ENCODE peak calls at places on chromosomes 7 and 10, in six cellular contexts. I, N, V, X, H and W are unnamed samples.

GRCh38 chr10:37952051-37952815 is 24.2 kb downstream of the ZNF25 start:
- DNase-seq in I (no peak), N (no peak), V (no peak), X (no peak), H (no peak), W (no peak)

GRCh38 chr7:151706568-151707469 is 170.1 kb downstream of the PRKAG2 start:
- DNase-seq in I (no peak), N (no peak), V (no peak), X (no peak), H (no peak), W (no peak)

GRCh38 chr10:68333058-68333395 is 299 bp upstream of the PBLD start:
- DNase-seq in I (no peak), N (no peak), V (no peak), X (no peak), H (no peak), W (peak)

GRCh38 chr7:151849879-151850260 is 27.0 kb downstream of the PRKAG2 start:
- DNase-seq in I (peak), N (no peak), V (no peak), X (no peak), H (no peak), W (no peak)

GRCh38 chr7:51471199-51472016 is 154.8 kb upstream of the COBL start:
- DNase-seq in I (no peak), N (peak), V (no peak), X (no peak), H (no peak), W (no peak)

GRCh38 chr10:13758302-13758701 is 171.5 kb downstream of the PRPF18 start:
- DNase-seq in I (no peak), N (no peak), V (peak), X (no peak), H (no peak), W (no peak)

GRCh38 chr7:44971188-44971907 is 7.5 kb downstream of the MYO1G start:
- DNase-seq in I (no peak), N (no peak), V (no peak), X (no peak), H (no peak), W (no peak)

GRCh38 chr10:21135396-21135973 is 238.4 kb upstream of the NEBL start:
- DNase-seq in I (no peak), N (peak), V (no peak), X (no peak), H (no peak), W (no peak)

GRCh38 chr7:70657532-70657931 is 474.4 kb upstream of the GALNT17 start:
- DNase-seq in I (no peak), N (no peak), V (no peak), X (no peak), H (no peak), W (no peak)

GRCh38 chr7:27123477-27124053 is 7.0 kb downstream of the HOXA4 start:
- DNase-seq in I (no peak), N (no peak), V (no peak), X (no peak), H (no peak), W (no peak)

GRCh38 chr7:46879783-46880182 is 702.1 kb downstream of the TNS3 start:
- DNase-seq in I (no peak), N (no peak), V (no peak), X (no peak), H (no peak), W (no peak)

GRCh38 chr7:28812641-28813040 is 145.5 kb downstream of the TRIL start:
- DNase-seq in I (no peak), N (no peak), V (no peak), X (no peak), H (no peak), W (no peak)